ENCODE peak calls at places on chromosomes 2 and 18, in nine cellular contexts. One of them, this sample, is unnamed.
A peak's percentile ranks its signal among the peaks of the same experiment; 100 is the strongest.

GRCh38 chr2:228018311-228018710 is 146.9 kb downstream of the DAW1 start:
- DNase-seq in GM23248: no peak
- DNase-seq in astrocyte: no peak
- DNase-seq in H9: no peak
- DNase-seq in mesendoderm: no peak
- DNase-seq in HCT116: no peak
- DNase-seq in colonic mucosa: no peak
- DNase-seq in IMR-90: no peak
- DNase-seq in kidney: no peak
- DNase-seq in this sample: no peak

GRCh38 chr2:32495139-32495538 is 132.7 kb upstream of the TTC27 start:
- DNase-seq in IMR-90: peak; percentile 44
- DNase-seq in HCT116: no peak
- DNase-seq in mesendoderm: no peak
- DNase-seq in colonic mucosa: no peak
- DNase-seq in astrocyte: peak; percentile 65
- DNase-seq in GM23248: no peak
- DNase-seq in H9: no peak
- DNase-seq in kidney: no peak
- DNase-seq in this sample: no peak

GRCh38 chr2:61536086-61536722 is 2.0 kb downstream of the XPO1 start:
- DNase-seq in colonic mucosa: no peak
- DNase-seq in kidney: no peak
- DNase-seq in mesendoderm: no peak
- DNase-seq in HCT116: no peak
- DNase-seq in IMR-90: peak; percentile 16
- DNase-seq in GM23248: peak; percentile 48
- DNase-seq in H9: no peak
- DNase-seq in astrocyte: peak; percentile 15
- DNase-seq in this sample: no peak

GRCh38 chr2:27507293-27507692 is 10.7 kb downstream of the GCKR start:
- DNase-seq in kidney: no peak
- DNase-seq in HCT116: no peak
- DNase-seq in IMR-90: no peak
- DNase-seq in GM23248: no peak
- DNase-seq in colonic mucosa: no peak
- DNase-seq in mesendoderm: no peak
- DNase-seq in H9: no peak
- DNase-seq in astrocyte: no peak
- DNase-seq in this sample: no peak

GRCh38 chr18:55385770-55386169 is 202.2 kb downstream of the TCF4 start:
- DNase-seq in HCT116: no peak
- DNase-seq in mesendoderm: no peak
- DNase-seq in astrocyte: no peak
- DNase-seq in H9: no peak
- DNase-seq in IMR-90: no peak
- DNase-seq in GM23248: no peak
- DNase-seq in colonic mucosa: no peak
- DNase-seq in kidney: no peak
- DNase-seq in this sample: no peak

GRCh38 chr18:32695534-32695933 is 77.3 kb downstream of the KLHL14 start:
- DNase-seq in kidney: no peak
- DNase-seq in GM23248: no peak
- DNase-seq in H9: no peak
- DNase-seq in astrocyte: no peak
- DNase-seq in colonic mucosa: no peak
- DNase-seq in mesendoderm: no peak
- DNase-seq in IMR-90: no peak
- DNase-seq in HCT116: no peak
- DNase-seq in this sample: no peak

GRCh38 chr2:202754936-202755335 is 116.6 kb downstream of the ICA1L start:
- DNase-seq in mesendoderm: no peak
- DNase-seq in HCT116: no peak
- DNase-seq in IMR-90: peak; percentile 51
- DNase-seq in astrocyte: no peak
- DNase-seq in GM23248: no peak
- DNase-seq in colonic mucosa: no peak
- DNase-seq in kidney: no peak
- DNase-seq in H9: no peak
- DNase-seq in this sample: no peak

GRCh38 chr2:153875801-153876466 is 4.2 kb downstream of the GALNT13 start:
- DNase-seq in mesendoderm: no peak
- DNase-seq in HCT116: no peak
- DNase-seq in colonic mucosa: no peak
- DNase-seq in IMR-90: no peak
- DNase-seq in astrocyte: no peak
- DNase-seq in kidney: no peak
- DNase-seq in GM23248: no peak
- DNase-seq in H9: no peak
- DNase-seq in this sample: no peak

GRCh38 chr2:118049140-118050128 is 35.6 kb upstream of the CCDC93 start:
- DNase-seq in mesendoderm: no peak
- DNase-seq in kidney: no peak
- DNase-seq in GM23248: no peak
- DNase-seq in HCT116: no peak
- DNase-seq in colonic mucosa: no peak
- DNase-seq in IMR-90: no peak
- DNase-seq in astrocyte: peak; percentile 12
- DNase-seq in H9: no peak
- DNase-seq in this sample: no peak

GRCh38 chr2:147989809-147990403 is 30.6 kb downstream of the ORC4 start:
- DNase-seq in kidney: no peak
- DNase-seq in astrocyte: peak; percentile 33
- DNase-seq in colonic mucosa: no peak
- DNase-seq in IMR-90: peak; percentile 72
- DNase-seq in H9: no peak
- DNase-seq in mesendoderm: peak; percentile 59
- DNase-seq in GM23248: peak; percentile 78
- DNase-seq in HCT116: peak; percentile 18
- DNase-seq in this sample: peak; percentile 16

GRCh38 chr2:20565101-20565622 is 85.7 kb downstream of the HS1BP3 start:
- DNase-seq in HCT116: no peak
- DNase-seq in astrocyte: no peak
- DNase-seq in colonic mucosa: no peak
- DNase-seq in kidney: no peak
- DNase-seq in H9: no peak
- DNase-seq in GM23248: no peak
- DNase-seq in IMR-90: no peak
- DNase-seq in mesendoderm: no peak
- DNase-seq in this sample: no peak

GRCh38 chr2:177666408-177666807 is 273.8 kb downstream of the AGPS start:
- DNase-seq in kidney: no peak
- DNase-seq in HCT116: no peak
- DNase-seq in mesendoderm: no peak
- DNase-seq in GM23248: peak; percentile 2
- DNase-seq in colonic mucosa: no peak
- DNase-seq in astrocyte: peak; percentile 62
- DNase-seq in IMR-90: peak; percentile 1
- DNase-seq in H9: no peak
- DNase-seq in this sample: no peak

GRCh38 chr2:165015052-165015642 is 59.8 kb upstream of the SLC38A11 start:
- DNase-seq in H9: peak; percentile 65
- DNase-seq in kidney: peak; percentile 78
- DNase-seq in colonic mucosa: peak; percentile 68
- DNase-seq in mesendoderm: peak; percentile 66
- DNase-seq in IMR-90: peak; percentile 59
- DNase-seq in HCT116: peak; percentile 44
- DNase-seq in GM23248: peak; percentile 74
- DNase-seq in astrocyte: peak; percentile 41
- DNase-seq in this sample: peak; percentile 84

GRCh38 chr18:37714621-37715020 is 149.0 kb upstream of the CELF4 start:
- DNase-seq in HCT116: no peak
- DNase-seq in astrocyte: no peak
- DNase-seq in IMR-90: no peak
- DNase-seq in GM23248: no peak
- DNase-seq in mesendoderm: no peak
- DNase-seq in colonic mucosa: no peak
- DNase-seq in H9: no peak
- DNase-seq in kidney: no peak
- DNase-seq in this sample: no peak

GRCh38 chr18:32301976-32302743 is 112.3 kb downstream of the MEP1B start:
- DNase-seq in colonic mucosa: no peak
- DNase-seq in kidney: no peak
- DNase-seq in H9: no peak
- DNase-seq in mesendoderm: no peak
- DNase-seq in GM23248: peak; percentile 91
- DNase-seq in IMR-90: peak; percentile 94
- DNase-seq in HCT116: no peak
- DNase-seq in astrocyte: peak; percentile 93
- DNase-seq in this sample: no peak

DNA sequence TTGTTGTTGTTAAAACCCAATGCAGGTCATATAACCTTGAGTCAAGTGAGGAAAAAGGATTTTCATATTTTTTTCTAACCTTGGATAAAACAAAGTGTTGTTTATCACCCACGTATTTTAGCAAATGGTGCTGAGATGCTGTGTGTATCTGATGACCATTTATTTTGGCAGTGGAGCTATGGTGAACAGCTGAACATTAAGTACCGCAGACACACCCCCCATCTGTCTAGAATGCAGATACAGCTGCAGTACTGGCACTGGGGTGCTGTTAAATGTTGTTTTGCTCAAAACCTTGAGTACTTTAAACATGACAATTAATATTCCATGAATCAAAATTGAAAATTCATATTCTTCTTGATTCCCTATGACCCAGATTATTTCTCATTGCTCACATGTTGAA is 773.3 kb upstream of the SLC39A10 start:
- DNase-seq in IMR-90: no peak
- DNase-seq in GM23248: no peak
- DNase-seq in astrocyte: no peak
- DNase-seq in H9: no peak
- DNase-seq in kidney: no peak
- DNase-seq in mesendoderm: no peak
- DNase-seq in colonic mucosa: no peak
- DNase-seq in HCT116: no peak
- DNase-seq in this sample: no peak
- H3K9ac ChIP-seq in IMR-90: no peak overlapping the region
- H3K9ac ChIP-seq in GM23248: no peak overlapping the region
- H3K9ac ChIP-seq in astrocyte: no peak overlapping the region
- H3K9ac ChIP-seq in H9: no peak overlapping the region
- H3K9ac ChIP-seq in kidney: no peak overlapping the region
- H3K9ac ChIP-seq in mesendoderm: no peak overlapping the region
- H3K9ac ChIP-seq in colonic mucosa: no peak overlapping the region
- H3K9ac ChIP-seq in HCT116: no peak overlapping the region
- H3K9ac ChIP-seq in this sample: no peak overlapping the region

GRCh38 chr2:229733606-229734205 is 19.4 kb upstream of the DNER start:
- DNase-seq in mesendoderm: peak; percentile 80
- DNase-seq in IMR-90: no peak
- DNase-seq in colonic mucosa: no peak
- DNase-seq in astrocyte: no peak
- DNase-seq in H9: no peak
- DNase-seq in GM23248: no peak
- DNase-seq in HCT116: no peak
- DNase-seq in kidney: no peak
- DNase-seq in this sample: no peak
- H3K9ac ChIP-seq in mesendoderm: no peak overlapping the region
- H3K9ac ChIP-seq in IMR-90: no peak overlapping the region
- H3K9ac ChIP-seq in colonic mucosa: no peak overlapping the region
- H3K9ac ChIP-seq in astrocyte: no peak overlapping the region
- H3K9ac ChIP-seq in H9: no peak overlapping the region
- H3K9ac ChIP-seq in GM23248: no peak overlapping the region
- H3K9ac ChIP-seq in HCT116: no peak overlapping the region
- H3K9ac ChIP-seq in kidney: no peak overlapping the region
- H3K9ac ChIP-seq in this sample: no peak overlapping the region

GRCh38 chr2:44943031-44943692 is 1.7 kb downstream of the SIX3 start:
- DNase-seq in astrocyte: no peak
- DNase-seq in colonic mucosa: no peak
- DNase-seq in H9: no peak
- DNase-seq in mesendoderm: peak; percentile 50
- DNase-seq in GM23248: peak; percentile 46
- DNase-seq in IMR-90: no peak
- DNase-seq in kidney: no peak
- DNase-seq in HCT116: no peak
- DNase-seq in this sample: no peak
- H3K9ac ChIP-seq in astrocyte: peak overlapping the region; percentile 69
- H3K9ac ChIP-seq in colonic mucosa: no peak overlapping the region
- H3K9ac ChIP-seq in H9: no peak overlapping the region
- H3K9ac ChIP-seq in mesendoderm: peak overlapping the region; percentile 30
- H3K9ac ChIP-seq in GM23248: no peak overlapping the region
- H3K9ac ChIP-seq in IMR-90: no peak overlapping the region
- H3K9ac ChIP-seq in kidney: no peak overlapping the region
- H3K9ac ChIP-seq in HCT116: no peak overlapping the region
- H3K9ac ChIP-seq in this sample: peak overlapping the region; percentile 77

GRCh38 chr2:159922563-159922962 is 124.6 kb upstream of the CD302 start:
- DNase-seq in mesendoderm: no peak
- DNase-seq in GM23248: peak; percentile 68
- DNase-seq in astrocyte: no peak
- DNase-seq in colonic mucosa: no peak
- DNase-seq in HCT116: no peak
- DNase-seq in IMR-90: no peak
- DNase-seq in kidney: no peak
- DNase-seq in H9: no peak
- DNase-seq in this sample: no peak

GRCh38 chr2:159926695-159927094 is 128.7 kb upstream of the CD302 start:
- DNase-seq in mesendoderm: peak; percentile 21
- DNase-seq in colonic mucosa: no peak
- DNase-seq in H9: no peak
- DNase-seq in GM23248: no peak
- DNase-seq in kidney: no peak
- DNase-seq in astrocyte: no peak
- DNase-seq in HCT116: no peak
- DNase-seq in IMR-90: no peak
- DNase-seq in this sample: no peak

GRCh38 chr2:159925975-159926374 is 128.0 kb upstream of the CD302 start:
- DNase-seq in HCT116: no peak
- DNase-seq in mesendoderm: no peak
- DNase-seq in IMR-90: no peak
- DNase-seq in astrocyte: no peak
- DNase-seq in kidney: no peak
- DNase-seq in colonic mucosa: no peak
- DNase-seq in H9: no peak
- DNase-seq in GM23248: no peak
- DNase-seq in this sample: no peak

DNA sequence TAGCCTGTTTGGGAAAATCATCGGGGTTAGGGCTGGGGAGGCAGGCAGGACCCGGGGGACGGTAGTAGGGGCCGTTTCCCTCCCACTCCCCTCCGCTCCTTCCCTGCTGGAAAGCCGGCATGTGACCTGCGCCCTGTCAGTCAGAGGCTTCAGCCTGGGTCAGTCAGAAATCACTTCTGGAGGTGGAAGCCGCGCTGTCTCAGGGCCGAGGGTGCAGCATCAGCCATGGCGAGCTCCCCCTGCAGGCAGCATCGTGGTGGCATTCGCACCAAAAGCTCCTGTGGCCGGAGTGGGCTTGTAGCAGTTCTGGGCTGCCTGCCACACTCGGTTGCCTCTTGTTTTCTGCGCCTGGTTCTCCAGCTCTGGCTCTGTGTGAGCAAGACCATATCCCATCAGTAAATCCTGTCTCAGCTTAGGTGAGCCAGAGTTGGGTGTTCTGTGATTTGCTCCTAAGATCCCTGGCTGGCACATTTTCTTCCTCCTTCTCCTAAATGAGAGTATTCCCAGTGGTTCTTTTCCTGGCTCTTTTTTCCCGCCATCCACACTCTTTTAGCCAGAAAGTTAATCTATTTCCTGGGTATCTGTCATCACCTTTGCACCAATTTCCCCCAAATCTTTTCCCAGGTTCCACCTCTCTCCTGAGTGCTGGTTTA is 123.9 kb upstream of the CD302 start:
- DNase-seq in astrocyte: peak; percentile 39
- DNase-seq in IMR-90: peak; percentile 35
- DNase-seq in colonic mucosa: peak; percentile 84
- DNase-seq in kidney: peak; percentile 88
- DNase-seq in mesendoderm: peak; percentile 85
- DNase-seq in GM23248: peak; percentile 80
- DNase-seq in H9: peak; percentile 95
- DNase-seq in HCT116: peak; percentile 52
- DNase-seq in this sample: peak; percentile 91
- H3K9ac ChIP-seq in astrocyte: no peak overlapping the region
- H3K9ac ChIP-seq in IMR-90: no peak overlapping the region
- H3K9ac ChIP-seq in colonic mucosa: no peak overlapping the region
- H3K9ac ChIP-seq in kidney: no peak overlapping the region
- H3K9ac ChIP-seq in mesendoderm: no peak overlapping the region
- H3K9ac ChIP-seq in GM23248: peak overlapping the region; percentile 15
- H3K9ac ChIP-seq in H9: no peak overlapping the region
- H3K9ac ChIP-seq in HCT116: no peak overlapping the region
- H3K9ac ChIP-seq in this sample: no peak overlapping the region